ENCODE peak calls at places on chromosomes 2 and 18, in four cellular contexts. V is foreskin keratinocyte; Z is effector CD4-positive, alpha-beta T cell; R is T follicular helper cell. G is an unnamed sample.

GRCh38 chr2:241372376-241372992 is 16.4 kb downstream of the FARP2 start:
- DNase-seq in Z (no peak), V (no peak), R (no peak), G (no peak)

GRCh38 chr18:24669502-24669901 is 209.1 kb downstream of the HRH4 start:
- DNase-seq in Z (no peak), R (no peak), V (no peak), G (no peak)

GRCh38 chr2:24517247-24517646 is 26.2 kb downstream of the NCOA1 start:
- DNase-seq in V (no peak), R (no peak), Z (no peak), G (no peak)

GRCh38 chr2:63861220-63861822 is 19.6 kb downstream of the UGP2 start:
- DNase-seq in R (peak; percentile 40), V (no peak), Z (peak; percentile 54), G (peak; percentile 57)

GRCh38 chr18:37322497-37323035 is 243.0 kb downstream of the CELF4 start:
- DNase-seq in Z (no peak), R (no peak), V (no peak), G (peak; percentile 39)

GRCh38 chr2:164967781-164968228 is 12.5 kb upstream of the SLC38A11 start:
- DNase-seq in V (peak; percentile 99), Z (no peak), R (no peak), G (no peak)

GRCh38 chr2:148660999-148661398 is 16.4 kb downstream of the EPC2 start:
- DNase-seq in R (no peak), Z (no peak), V (no peak), G (no peak)

GRCh38 chr2:240970104-240970503 is 28.3 kb upstream of the SNED1 start:
- DNase-seq in Z (no peak), V (no peak), R (no peak), G (no peak)

GRCh38 chr2:203394519-203395227 is 66.5 kb downstream of the ABI2 start:
- DNase-seq in R (no peak), V (no peak), Z (no peak), G (no peak)

GRCh38 chr2:239955989-239956817 is 68.9 kb downstream of the NDUFA10 start:
- DNase-seq in Z (no peak), V (no peak), R (no peak), G (no peak)

GRCh38 chr2:45224996-45225380 is 215.7 kb upstream of the SIX2 start:
- DNase-seq in Z (no peak), V (no peak), R (no peak), G (no peak)

GRCh38 chr2:223526106-223526505 is 76.1 kb downstream of the SCG2 start:
- DNase-seq in R (no peak), Z (no peak), V (no peak), G (no peak)

GRCh38 chr2:69735696-69736095 is 6.2 kb upstream of the ANXA4 start:
- DNase-seq in R (no peak), Z (no peak), V (no peak), G (no peak)

GRCh38 chr18:36917907-36918306 is 89.0 kb downstream of the KIAA1328 start:
- DNase-seq in Z (no peak), V (no peak), R (no peak), G (no peak)

GRCh38 chr18:45237639-45238038 is 377.6 kb upstream of the SLC14A2 start:
- DNase-seq in R (no peak), V (no peak), Z (no peak), G (no peak)

GRCh38 chr2:151186011-151186410 is 75.7 kb downstream of the RBM43 start:
- DNase-seq in V (no peak), R (no peak), Z (no peak), G (no peak)

GRCh38 chr18:61833978-61834377 is 58.8 kb downstream of the RNF152 start:
- DNase-seq in R (no peak), Z (no peak), V (no peak), G (no peak)

GRCh38 chr18:12271376-12272235 is 17.4 kb downstream of the CIDEA start:
- DNase-seq in V (peak; percentile 55), Z (no peak), R (no peak), G (peak; percentile 82)

GRCh38 chr18:44802508-44802907 is 121.8 kb downstream of the SETBP1 start:
- DNase-seq in Z (no peak), V (peak; percentile 27), R (no peak), G (no peak)

GRCh38 chr2:30694286-30695055 is 112.8 kb downstream of the CAPN13 start:
- DNase-seq in V (no peak), R (no peak), Z (no peak), G (no peak)

GRCh38 chr2:224023188-224023587 is 15.9 kb downstream of the SERPINE2 start:
- DNase-seq in Z (no peak), V (peak; percentile 47), R (no peak), G (no peak)

GRCh38 chr2:172021074-172021931 is 21.6 kb downstream of the METAP1D start:
- DNase-seq in Z (no peak), V (no peak), R (no peak), G (no peak)

GRCh38 chr2:66189598-66189997 is 245.3 kb upstream of the MEIS1 start:
- DNase-seq in V (peak; percentile 62), R (no peak), Z (no peak), G (no peak)

GRCh38 chr2:13533524-13533922 is 816.8 kb downstream of the TRIB2 start:
- DNase-seq in Z (no peak), R (no peak), V (no peak), G (no peak)

GRCh38 chr2:101901241-101901640 is 90.5 kb upstream of the IL1R2 start:
- DNase-seq in R (no peak), Z (no peak), V (no peak), G (no peak)

GRCh38 chr2:157940024-157940423 is 63.9 kb upstream of the ACVR1 start:
- DNase-seq in V (no peak), Z (no peak), R (no peak), G (no peak)

GRCh38 chr18:48979944-48980890 is 29.5 kb upstream of the SMAD7 start:
- DNase-seq in V (no peak), R (no peak), Z (no peak), G (no peak)

GRCh38 chr2:30780776-30781330 is 26.4 kb downstream of the CAPN13 start:
- DNase-seq in R (no peak), Z (no peak), V (no peak), G (no peak)

GRCh38 chr2:119491776-119492525 is 32.3 kb downstream of the SCTR start:
- DNase-seq in V (peak; percentile 89), Z (no peak), R (no peak), G (no peak)

GRCh38 chr2:241620419-241620769 is 16.6 kb downstream of the THAP4 start:
- DNase-seq in Z (no peak), V (no peak), R (no peak), G (no peak)

GRCh38 chr2:11722249-11723060 is 24.0 kb upstream of the LPIN1 start:
- DNase-seq in R (no peak), V (no peak), Z (no peak), G (no peak)

GRCh38 chr2:109382236-109382930 is 231.4 kb downstream of the SEPTIN10 start:
- DNase-seq in V (no peak), R (no peak), Z (no peak), G (no peak)

GRCh38 chr18:70623106-70623505 is 334.3 kb downstream of the SOCS6 start:
- DNase-seq in Z (no peak), V (no peak), R (no peak), G (no peak)

GRCh38 chr2:210577263-210578071 is 21.1 kb downstream of the CPS1 start:
- DNase-seq in R (no peak), V (peak; percentile 6), Z (no peak), G (peak; percentile 4)

GRCh38 chr2:240590681-240591111 is 4.2 kb downstream of the CAPN10 start:
- DNase-seq in Z (no peak), R (no peak), V (no peak), G (no peak)

GRCh38 chr2:130289780-130290179 is 52.9 kb upstream of the IMP4 start:
- DNase-seq in Z (no peak), R (no peak), V (no peak), G (no peak)

GRCh38 chr2:240933966-240934700 is 28.0 kb downstream of the CROCC2 start:
- DNase-seq in R (no peak), Z (peak; percentile 1), V (no peak), G (no peak)

GRCh38 chr18:57438669-57439616 is 3.8 kb downstream of the ONECUT2 start:
- DNase-seq in R (no peak), V (no peak), Z (no peak), G (no peak)

G was measured in DND-41.